ENCODE peak calls at places on chromosome 19, in five cellular contexts. W is A549, P is transverse colon, C is GM12892, E is lower leg skin. Y is an unnamed sample.

GRCh38 chr19:3760871-3761361 is 576 bp downstream of the APBA3 start:
- DNase-seq in W (no peak), P (no peak), C (no peak), E (no peak), Y (no peak)

GRCh38 chr19:15562861-15563260 is 52.2 kb upstream of the CYP4F8 start:
- DNase-seq in W (no peak), P (no peak), C (no peak), E (no peak), Y (no peak)

GRCh38 chr19:58117841-58118575 is 20.0 kb upstream of the ZSCAN18 start:
- DNase-seq in W (no peak), P (no peak), C (no peak), E (no peak), Y (no peak)

GRCh38 chr19:45153339-45154063 is 7.3 kb downstream of the NKPD1 start:
- DNase-seq in W (no peak), P (peak), C (peak), E (no peak), Y (peak)

GRCh38 chr19:19224852-19225494 is 13.2 kb downstream of the NCAN start:
- DNase-seq in W (peak), P (peak), C (peak), E (peak), Y (peak)

GRCh38 chr19:37654525-37654832 is 786 bp downstream of the ZFP30 start:
- DNase-seq in W (peak), P (no peak), C (no peak), E (no peak), Y (no peak)

GRCh38 chr19:7456964-7457541 is 31.8 kb downstream of the PEX11G start:
- DNase-seq in W (no peak), P (no peak), C (no peak), E (no peak), Y (no peak)

GRCh38 chr19:37251308-37252229 is 33.6 kb downstream of the ZNF383 start:
- DNase-seq in W (no peak), P (peak), C (peak), E (peak), Y (peak)

GRCh38 chr19:2254052-2254872 is 2.0 kb downstream of the JSRP1 start:
- DNase-seq in W (no peak), P (no peak), C (no peak), E (no peak), Y (no peak)

GRCh38 chr19:3098141-3098514 is 4.0 kb downstream of the GNA11 start:
- DNase-seq in W (no peak), P (no peak), C (no peak), E (no peak), Y (no peak)

GRCh38 chr19:3374369-3375112 is 8.2 kb downstream of the NFIC start:
- DNase-seq in W (no peak), P (no peak), C (no peak), E (peak), Y (no peak)

GRCh38 chr19:54254195-54254906 is 2.7 kb downstream of the LILRB5 start:
- DNase-seq in W (no peak), P (no peak), C (no peak), E (no peak), Y (no peak)

GRCh38 chr19:3387645-3388589 is 21.5 kb downstream of the NFIC start:
- DNase-seq in W (peak), P (peak), C (no peak), E (peak), Y (no peak)

GRCh38 chr19:40799558-40800338 is 757 bp downstream of the EGLN2 start:
- DNase-seq in W (no peak), P (no peak), C (no peak), E (peak), Y (peak)

GRCh38 chr19:7199613-7200533 is 94.3 kb downstream of the INSR start:
- DNase-seq in W (peak), P (peak), C (no peak), E (no peak), Y (no peak)

GRCh38 chr19:41886761-41887710 is 4.1 kb downstream of the ARHGEF1 start:
- DNase-seq in W (no peak), P (peak), C (no peak), E (no peak), Y (no peak)

GRCh38 chr19:8512115-8512967 is 1.6 kb downstream of the ZNF414 start:
- DNase-seq in W (peak), P (peak), C (no peak), E (no peak), Y (peak)

GRCh38 chr19:51531349-51532315 is at the start of gene SIGLEC6:
- DNase-seq in W (no peak), P (peak), C (peak), E (no peak), Y (peak)

GRCh38 chr19:46031781-46032596 is 8.8 kb downstream of the IGFL4 start:
- DNase-seq in W (no peak), P (no peak), C (no peak), E (peak), Y (no peak)

GRCh38 chr19:40381321-40381720 is 8.7 kb downstream of the HIPK4 start:
- DNase-seq in W (peak), P (no peak), C (no peak), E (no peak), Y (no peak)

GRCh38 chr19:4391701-4392543 is 8.4 kb downstream of the SH3GL1 start:
- DNase-seq in W (no peak), P (no peak), C (no peak), E (no peak), Y (no peak)

GRCh38 chr19:3319643-3320353 is 46.6 kb upstream of the NFIC start:
- DNase-seq in W (no peak), P (no peak), C (no peak), E (no peak), Y (no peak)

GRCh38 chr19:42091300-42092266 is 15.6 kb downstream of the ZNF574 start:
- DNase-seq in W (no peak), P (peak), C (no peak), E (no peak), Y (peak)

GRCh38 chr19:19461671-19462622 is 53.4 kb downstream of the TSSK6 start:
- DNase-seq in W (no peak), P (peak), C (no peak), E (no peak), Y (peak)

GRCh38 chr19:16626796-16627193 is 1.2 kb downstream of the MED26 start:
- DNase-seq in W (no peak), P (no peak), C (no peak), E (no peak), Y (peak)

GRCh38 chr19:11460207-11460606 is 20.6 kb downstream of the ELAVL3 start:
- DNase-seq in W (no peak), P (no peak), C (peak), E (no peak), Y (peak)

GRCh38 chr19:6229951-6230712 is 49.6 kb downstream of the MLLT1 start:
- DNase-seq in W (no peak), P (no peak), C (peak), E (no peak), Y (no peak)

GRCh38 chr19:51821921-51822716 is 27.2 kb downstream of the FPR3 start:
- DNase-seq in W (no peak), P (no peak), C (no peak), E (no peak), Y (no peak)

DNA sequence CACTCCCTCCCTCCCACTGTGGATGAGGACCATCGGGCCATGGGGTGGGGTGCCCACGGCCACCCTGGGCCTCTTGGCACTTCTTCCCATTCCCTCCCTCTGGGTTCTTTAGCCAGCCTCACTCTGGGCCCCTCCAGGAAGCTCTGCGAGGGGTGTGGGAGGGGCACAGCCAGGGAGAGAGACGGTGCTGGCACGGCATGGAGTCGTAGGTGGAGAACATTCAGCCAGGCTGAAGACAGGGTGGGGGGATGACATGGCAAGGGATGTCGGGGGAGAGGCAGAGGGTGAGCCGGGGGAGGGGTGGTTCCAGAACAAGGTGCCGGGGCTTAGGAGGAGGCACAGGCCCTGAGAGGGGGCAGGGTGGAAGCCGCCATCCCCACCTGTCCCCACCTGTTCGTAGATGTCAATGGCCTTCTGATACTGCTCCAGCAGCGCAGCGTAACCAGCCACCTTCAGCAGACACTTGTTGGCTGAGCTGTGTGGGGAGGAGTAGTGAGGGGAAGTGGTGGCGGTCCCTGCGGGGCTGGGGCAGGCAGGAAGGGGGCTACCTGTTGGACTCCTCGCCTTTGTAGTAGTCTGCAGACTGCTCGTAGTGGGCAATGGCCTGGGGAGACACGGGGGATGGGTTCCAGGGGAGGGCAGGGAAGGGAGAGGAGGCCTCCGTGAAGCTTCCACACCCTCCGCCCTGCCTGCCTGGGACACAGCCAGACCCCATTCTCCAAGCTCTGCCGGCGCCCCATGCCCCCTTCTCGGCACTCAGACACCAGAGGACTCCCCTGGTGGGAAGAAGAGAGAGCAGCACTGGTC is 8.8 kb upstream of the KPTN start:
- DNase-seq in W (no peak), P (no peak), C (no peak), E (no peak), Y (no peak)
- TF ChIP-seq POLR2A in W (no peak), P (no peak), C (no peak), E (no peak), Y (no peak)

GRCh38 chr19:926595-927043 is 784 bp downstream of the ARID3A start:
- DNase-seq in W (no peak), P (peak), C (peak), E (no peak), Y (peak)

GRCh38 chr19:927707-928401 is 2.0 kb downstream of the ARID3A start:
- DNase-seq in W (no peak), P (no peak), C (no peak), E (no peak), Y (no peak)

GRCh38 chr19:925087-925911 is 536 bp upstream of the ARID3A start:
- DNase-seq in W (peak), P (peak), C (peak), E (peak), Y (peak)

GRCh38 chr19:927044-927706 is 1.3 kb downstream of the ARID3A start:
- DNase-seq in W (no peak), P (peak), C (no peak), E (peak), Y (peak)

GRCh38 chr19:925912-926594 is at the start of gene ARID3A:
- DNase-seq in W (peak), P (peak), C (peak), E (no peak), Y (peak)
- TF ChIP-seq POLR2A in W (no peak), P (no peak), C (peak), E (no peak), Y (peak)

GRCh38 chr19:13207237-13208130 is 57.3 kb downstream of the IER2 start:
- DNase-seq in W (no peak), P (no peak), C (peak), E (no peak), Y (no peak)
- TF ChIP-seq POLR2A in W (no peak), P (no peak), C (no peak), E (no peak), Y (no peak)

DNA sequence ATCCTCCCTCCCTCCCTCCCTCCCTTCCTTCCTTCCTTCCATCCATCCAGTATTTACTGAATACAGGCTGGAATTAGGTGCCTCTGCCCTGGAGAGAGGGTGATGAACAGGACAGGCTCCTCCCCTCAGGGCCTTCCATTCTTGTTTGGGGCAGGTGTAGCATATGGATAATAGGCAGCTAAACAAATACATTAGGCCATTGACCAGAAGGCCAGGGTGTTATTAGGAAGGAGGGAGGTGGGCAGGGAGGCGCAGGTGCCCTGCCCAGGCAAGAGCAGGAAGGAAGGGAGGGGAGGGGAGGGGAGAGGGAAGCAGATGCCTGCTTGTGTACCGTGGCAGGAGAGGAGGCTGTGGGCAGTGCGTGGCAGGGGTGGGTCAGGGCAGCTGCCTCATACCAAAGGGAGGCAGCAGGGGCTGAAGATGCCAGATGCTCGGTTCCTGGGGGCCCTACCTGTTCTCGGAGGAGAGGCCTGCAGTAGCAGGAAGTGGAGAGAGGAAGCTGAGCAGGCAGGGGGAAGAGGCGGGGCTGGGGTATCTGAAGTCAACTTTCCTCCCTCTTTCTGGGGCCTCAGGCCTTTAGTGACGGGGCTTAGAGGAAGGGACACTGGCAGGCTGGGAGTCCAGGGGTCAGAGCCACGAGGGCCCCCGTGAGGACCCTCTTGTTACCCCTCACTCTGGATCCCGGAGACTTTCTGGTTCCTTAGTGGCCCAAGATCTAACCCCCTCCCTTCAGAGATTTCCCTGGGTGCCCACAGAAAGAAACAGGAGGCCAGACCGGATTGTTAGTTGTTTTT is at the start of gene RINL:
- DNase-seq in W (no peak), P (peak), C (peak), E (no peak), Y (peak)
- TF ChIP-seq POLR2A in W (no peak), P (no peak), C (peak), E (no peak), Y (peak)

GRCh38 chr19:35345671-35346111 is 2.0 kb upstream of the FFAR1 start:
- DNase-seq in W (no peak), P (no peak), C (no peak), E (peak), Y (no peak)
- TF ChIP-seq POLR2A in W (no peak), P (no peak), C (peak), E (no peak), Y (no peak)

GRCh38 chr19:18160792-18161690 is 8.1 kb downstream of the PIK3R2 start:
- DNase-seq in W (peak), P (peak), C (peak), E (peak), Y (peak)
- TF ChIP-seq POLR2A in W (peak), P (no peak), C (peak), E (no peak), Y (peak)